ENCODE peak calls at places on chromosomes 3 and 15, in nine cellular contexts. V is stimulated activated CD4-positive, alpha-beta T cell treated with anti-CD3 and anti-CD28 coated beads, Interleukin-2, amount 100 ng/mL, for 48 hours; E is activated CD8-positive, alpha-beta T cell treated with anti-CD3 and anti-CD28 coated beads for 36 hours; Z is choroid plexus epithelial cell; C is ureter; Y is heart left ventricle; U is left ventricle myocardium superior; K is naive thymus-derived CD8-positive, alpha-beta T cell; S is left ventricle myocardium inferior. R is an unnamed sample.

GRCh38 chr15:27844018-27844666 is 255.0 kb downstream of the OCA2 start:
- DNase-seq in V (no peak), E (no peak), Z (peak), C (peak), Y (no peak), U (no peak), K (no peak), S (no peak), R (no peak)

GRCh38 chr3:40971191-40972168 is 227.8 kb upstream of the CTNNB1 start:
- DNase-seq in V (peak), E (peak), Z (peak), C (peak), Y (peak), U (peak), K (no peak), S (peak), R (peak)

GRCh38 chr3:159804726-159805410 is 183.8 kb upstream of the IL12A start:
- DNase-seq in V (peak), E (peak), Z (peak), C (peak), Y (peak), U (peak), K (no peak), S (peak), R (peak)

GRCh38 chr3:40137586-40138295 is 171.8 kb upstream of the EIF1B start:
- DNase-seq in V (no peak), E (no peak), Z (no peak), C (no peak), Y (no peak), U (no peak), K (no peak), S (no peak), R (no peak)

GRCh38 chr3:67362686-67363085 is 291.7 kb downstream of the SUCLG2 start:
- DNase-seq in V (no peak), E (peak), Z (peak), C (no peak), Y (no peak), U (no peak), K (no peak), S (no peak), R (no peak)

GRCh38 chr3:64049136-64049535 is 25.8 kb upstream of the PSMD6 start:
- DNase-seq in V (no peak), E (peak), Z (peak), C (no peak), Y (no peak), U (no peak), K (no peak), S (no peak), R (no peak)

GRCh38 chr15:97915261-97915660 is 45.2 kb upstream of the ARRDC4 start:
- DNase-seq in V (no peak), E (no peak), Z (no peak), C (no peak), Y (no peak), U (no peak), K (no peak), S (no peak), R (no peak)

GRCh38 chr15:58873267-58873666 is 60.2 kb downstream of the SLTM start:
- DNase-seq in V (no peak), E (no peak), Z (peak), C (no peak), Y (no peak), U (no peak), K (no peak), S (no peak), R (no peak)

GRCh38 chr15:98609144-98609852 is 39.0 kb upstream of the IGF1R start:
- DNase-seq in V (no peak), E (no peak), Z (peak), C (no peak), Y (no peak), U (no peak), K (no peak), S (no peak), R (no peak)

GRCh38 chr3:52280046-52280445 is 1.6 kb upstream of the WDR82 start:
- DNase-seq in V (no peak), E (no peak), Z (peak), C (no peak), Y (no peak), U (no peak), K (no peak), S (no peak), R (no peak)

GRCh38 chr3:150763122-150763840 is at the start of gene SIAH2:
- DNase-seq in V (peak), E (peak), Z (peak), C (peak), Y (peak), U (peak), K (peak), S (peak), R (peak)

GRCh38 chr15:59792359-59792758 is 103.2 kb upstream of the BNIP2 start:
- DNase-seq in V (no peak), E (peak), Z (no peak), C (no peak), Y (no peak), U (no peak), K (peak), S (no peak), R (no peak)

GRCh38 chr3:133476971-133477375 is 77.1 kb downstream of the BFSP2 start:
- DNase-seq in V (no peak), E (no peak), Z (no peak), C (no peak), Y (no peak), U (no peak), K (no peak), S (no peak), R (no peak)

GRCh38 chr15:69924531-69924930 is 173.2 kb downstream of the TLE3 start:
- DNase-seq in V (no peak), E (no peak), Z (no peak), C (no peak), Y (no peak), U (no peak), K (no peak), S (no peak), R (no peak)

GRCh38 chr3:39744746-39745145 is 64.7 kb upstream of the MYRIP start:
- DNase-seq in V (no peak), E (no peak), Z (no peak), C (no peak), Y (no peak), U (no peak), K (no peak), S (no peak), R (no peak)

GRCh38 chr15:60602323-60602722 is 123.4 kb upstream of the ICE2 start:
- DNase-seq in V (no peak), E (no peak), Z (no peak), C (no peak), Y (no peak), U (no peak), K (no peak), S (no peak), R (no peak)

GRCh38 chr15:86773766-86774165 is 694.1 kb downstream of the AGBL1 start:
- DNase-seq in V (no peak), E (no peak), Z (no peak), C (no peak), Y (no peak), U (no peak), K (no peak), S (no peak), R (no peak)

GRCh38 chr15:38878946-38879345 is 314.3 kb upstream of the RASGRP1 start:
- DNase-seq in V (no peak), E (no peak), Z (no peak), C (no peak), Y (no peak), U (no peak), K (no peak), S (no peak), R (no peak)

GRCh38 chr3:183692436-183692835 is 5.2 kb upstream of the YEATS2 start:
- DNase-seq in V (no peak), E (no peak), Z (no peak), C (no peak), Y (no peak), U (no peak), K (no peak), S (no peak), R (no peak)

GRCh38 chr15:38213392-38213791 is 39.2 kb upstream of the SPRED1 start:
- DNase-seq in V (no peak), E (no peak), Z (no peak), C (no peak), Y (no peak), U (no peak), K (no peak), S (no peak), R (no peak)

GRCh38 chr3:160221019-160221418 is 4.2 kb upstream of the C3orf80 start:
- DNase-seq in V (no peak), E (no peak), Z (no peak), C (no peak), Y (no peak), U (no peak), K (no peak), S (no peak), R (no peak)

GRCh38 chr3:23884481-23884880 is 32.3 kb downstream of the NKIRAS1 start:
- DNase-seq in V (no peak), E (no peak), Z (no peak), C (no peak), Y (no peak), U (no peak), K (no peak), S (no peak), R (no peak)

GRCh38 chr3:29128004-29128403 is 152.9 kb upstream of the RBMS3 start:
- DNase-seq in V (no peak), E (no peak), Z (peak), C (no peak), Y (no peak), U (no peak), K (no peak), S (no peak), R (no peak)

GRCh38 chr3:39350714-39351113 is 21.2 kb downstream of the CCR8 start:
- DNase-seq in V (no peak), E (no peak), Z (no peak), C (no peak), Y (no peak), U (no peak), K (no peak), S (no peak), R (no peak)

GRCh38 chr3:1774597-1774996 is 324.1 kb upstream of the CNTN4 start:
- DNase-seq in V (no peak), E (no peak), Z (no peak), C (no peak), Y (no peak), U (no peak), K (no peak), S (no peak), R (no peak)

GRCh38 chr15:47644713-47645112 is 72.6 kb upstream of the SEMA6D start:
- DNase-seq in V (no peak), E (no peak), Z (no peak), C (no peak), Y (no peak), U (no peak), K (no peak), S (no peak), R (no peak)

GRCh38 chr3:149472393-149472792 is 2.1 kb upstream of the TM4SF4 start:
- DNase-seq in V (no peak), E (no peak), Z (peak), C (no peak), Y (no peak), U (no peak), K (no peak), S (no peak), R (no peak)

GRCh38 chr3:128787256-128788253 is 61.6 kb downstream of the RAB7A start:
- DNase-seq in V (peak), E (peak), Z (peak), C (no peak), Y (no peak), U (no peak), K (no peak), S (no peak), R (no peak)

GRCh38 chr15:69444686-69445085 is 7.9 kb upstream of the RPLP1 start:
- DNase-seq in V (no peak), E (no peak), Z (no peak), C (no peak), Y (no peak), U (no peak), K (no peak), S (no peak), R (no peak)

GRCh38 chr3:115986555-115987207 is 363.4 kb downstream of the GAP43 start:
- DNase-seq in V (no peak), E (no peak), Z (peak), C (no peak), Y (no peak), U (no peak), K (no peak), S (no peak), R (no peak)

GRCh38 chr3:58839964-58840363 is 173.4 kb upstream of the FAM3D start:
- DNase-seq in V (no peak), E (no peak), Z (no peak), C (no peak), Y (no peak), U (no peak), K (no peak), S (no peak), R (no peak)

GRCh38 chr3:33746412-33747116 is 28.5 kb upstream of the CLASP2 start:
- DNase-seq in V (no peak), E (no peak), Z (no peak), C (no peak), Y (no peak), U (no peak), K (no peak), S (no peak), R (no peak)

GRCh38 chr3:38247366-38248035 is 18.1 kb upstream of the SLC22A13 start:
- DNase-seq in V (no peak), E (no peak), Z (peak), C (no peak), Y (peak), U (no peak), K (no peak), S (no peak), R (no peak)

GRCh38 chr3:148631124-148631903 is 66.4 kb upstream of the AGTR1 start:
- DNase-seq in V (no peak), E (no peak), Z (peak), C (no peak), Y (no peak), U (no peak), K (no peak), S (no peak), R (no peak)

GRCh38 chr3:138949002-138949418 is 2.0 kb downstream of the FOXL2NB start:
- DNase-seq in V (no peak), E (no peak), Z (no peak), C (no peak), Y (no peak), U (no peak), K (no peak), S (no peak), R (no peak)

GRCh38 chr15:62816342-62817059 is 226.0 kb upstream of the TPM1 start:
- DNase-seq in V (no peak), E (no peak), Z (no peak), C (no peak), Y (no peak), U (no peak), K (no peak), S (no peak), R (no peak)

GRCh38 chr3:197749315-197749600 is 425 bp upstream of the FYTTD1 start:
- DNase-seq in V (no peak), E (peak), Z (peak), C (no peak), Y (no peak), U (no peak), K (peak), S (no peak), R (no peak)